ENCODE peak calls at places on chromosomes 1 and 21, in four cellular contexts. V, Z, P and K are unnamed samples.

GRCh38 chr1:24109166-24109483 is 2.8 kb downstream of the MYOM3 start:
- DNase-seq in V (no peak), Z (no peak), P (no peak), K (no peak)

GRCh38 chr1:18962121-18962721 is 5.7 kb upstream of the IFFO2 start:
- DNase-seq in V (no peak), Z (no peak), P (no peak), K (no peak)

GRCh38 chr1:236287757-236288619 is 6.2 kb upstream of the ERO1B start:
- DNase-seq in V (no peak), Z (no peak), P (no peak), K (no peak)

GRCh38 chr1:36517019-36517387 is 34.3 kb upstream of the CSF3R start:
- DNase-seq in V (no peak), Z (no peak), P (no peak), K (no peak)

GRCh38 chr1:151131832-151132675 is 14.4 kb downstream of the SEMA6C start:
- DNase-seq in V (no peak), Z (no peak), P (peak), K (peak)

GRCh38 chr1:246012271-246012854 is 494.7 kb downstream of the SMYD3 start:
- DNase-seq in V (no peak), Z (no peak), P (peak), K (no peak)

GRCh38 chr1:9145021-9145668 is 16.2 kb upstream of the GPR157 start:
- DNase-seq in V (no peak), Z (no peak), P (no peak), K (no peak)

GRCh38 chr1:210264521-210265380 is 32.2 kb downstream of the SERTAD4 start:
- DNase-seq in V (no peak), Z (no peak), P (no peak), K (no peak)

GRCh38 chr21:35204850-35205564 is 155.9 kb upstream of the RUNX1 start:
- DNase-seq in V (no peak), Z (peak), P (peak), K (peak)

GRCh38 chr1:79638382-79638781 is 631.9 kb upstream of the ADGRL4 start:
- DNase-seq in V (peak), Z (no peak), P (no peak), K (no peak)

GRCh38 chr1:100353988-100354387 is 1.7 kb downstream of the CDC14A start:
- DNase-seq in V (no peak), Z (no peak), P (no peak), K (no peak)

GRCh38 chr1:231357831-231358354 is 19.8 kb downstream of the SPRTN start:
- DNase-seq in V (peak), Z (no peak), P (peak), K (peak)

GRCh38 chr1:59903136-59903754 is 23.3 kb downstream of the CYP2J2 start:
- DNase-seq in V (peak), Z (no peak), P (peak), K (no peak)